ENCODE peak calls at places on chromosomes 2 and 18, in eight cellular contexts. D is A549, Z is K562, R is HCT116, X is HepG2, P is endothelial cell of umbilical vein, Y is H1, M is GM12878. O is an unnamed sample.

GRCh38 chr2:154720642-154721041 is 22.1 kb downstream of the KCNJ3 start:
- DNase-seq in D (no peak), Z (no peak), R (no peak), X (no peak), P (no peak), Y (no peak), M (no peak), O (no peak)

GRCh38 chr18:33844232-33844631 is 266.2 kb downstream of the ASXL3 start:
- DNase-seq in D (no peak), Z (no peak), R (no peak), X (no peak), P (no peak), Y (no peak), M (no peak), O (no peak)

GRCh38 chr2:99880148-99880983 is 262.0 kb downstream of the AFF3 start:
- DNase-seq in D (no peak), Z (no peak), R (no peak), X (no peak), P (peak), Y (no peak), M (no peak), O (no peak)

GRCh38 chr2:27903649-27904544 is 13.4 kb downstream of the BABAM2 start:
- DNase-seq in D (peak), Z (peak), R (peak), X (no peak), P (peak), Y (no peak), M (no peak), O (no peak)

GRCh38 chr18:13624563-13625237 is 101.7 kb downstream of the FAM210A start:
- DNase-seq in D (no peak), Z (no peak), R (no peak), X (no peak), P (no peak), Y (no peak), M (no peak), O (no peak)

GRCh38 chr2:950627-950992 is at the start of gene SNTG2:
- DNase-seq in D (no peak), Z (peak), R (no peak), X (no peak), P (no peak), Y (peak), M (no peak), O (no peak)

GRCh38 chr2:42028571-42029148 is 19.2 kb upstream of the PKDCC start:
- DNase-seq in D (no peak), Z (no peak), R (no peak), X (no peak), P (no peak), Y (no peak), M (peak), O (peak)

GRCh38 chr2:149860276-149860921 is 272.8 kb upstream of the MMADHC start:
- DNase-seq in D (no peak), Z (no peak), R (no peak), X (peak), P (peak), Y (no peak), M (no peak), O (no peak)

GRCh38 chr2:105771841-105772240 is 27.1 kb downstream of the NCK2 start:
- DNase-seq in D (no peak), Z (no peak), R (no peak), X (no peak), P (peak), Y (no peak), M (no peak), O (no peak)

GRCh38 chr18:36673452-36673851 is 155.3 kb downstream of the TPGS2 start:
- DNase-seq in D (no peak), Z (no peak), R (no peak), X (no peak), P (no peak), Y (no peak), M (no peak), O (no peak)

GRCh38 chr2:69572640-69573039 is 70.9 kb downstream of the AAK1 start:
- DNase-seq in D (no peak), Z (no peak), R (no peak), X (no peak), P (peak), Y (no peak), M (no peak), O (no peak)

GRCh38 chr2:224927671-224928173 is 114.5 kb downstream of the DOCK10 start:
- DNase-seq in D (peak), Z (no peak), R (no peak), X (no peak), P (peak), Y (no peak), M (no peak), O (peak)

GRCh38 chr2:10395893-10396292 is 52.2 kb downstream of the ODC1 start:
- DNase-seq in D (no peak), Z (no peak), R (no peak), X (no peak), P (no peak), Y (no peak), M (no peak), O (no peak)

GRCh38 chr2:88481937-88482336 is 29.4 kb upstream of the FOXI3 start:
- DNase-seq in D (peak), Z (peak), R (no peak), X (no peak), P (no peak), Y (no peak), M (no peak), O (peak)

GRCh38 chr2:219634171-219634940 is 6.9 kb downstream of the SLC4A3 start:
- DNase-seq in D (no peak), Z (no peak), R (no peak), X (no peak), P (no peak), Y (no peak), M (no peak), O (no peak)

GRCh38 chr18:38576349-38576748 is 1010.8 kb upstream of the CELF4 start:
- DNase-seq in D (no peak), Z (no peak), R (no peak), X (no peak), P (no peak), Y (no peak), M (no peak), O (no peak)

GRCh38 chr2:232951181-232951580 is 61.9 kb downstream of the NGEF start:
- DNase-seq in D (no peak), Z (no peak), R (no peak), X (no peak), P (no peak), Y (no peak), M (no peak), O (no peak)

GRCh38 chr2:110221938-110222337 is 9.6 kb upstream of the MTLN start:
- DNase-seq in D (no peak), Z (no peak), R (no peak), X (no peak), P (no peak), Y (no peak), M (no peak), O (no peak)

GRCh38 chr2:70029814-70030409 is 57.4 kb upstream of the PCBP1 start:
- DNase-seq in D (no peak), Z (peak), R (no peak), X (no peak), P (peak), Y (peak), M (no peak), O (peak)

GRCh38 chr2:14081526-14081925 is 551.0 kb upstream of the LRATD1 start:
- DNase-seq in D (no peak), Z (no peak), R (no peak), X (no peak), P (no peak), Y (no peak), M (no peak), O (no peak)

DNA sequence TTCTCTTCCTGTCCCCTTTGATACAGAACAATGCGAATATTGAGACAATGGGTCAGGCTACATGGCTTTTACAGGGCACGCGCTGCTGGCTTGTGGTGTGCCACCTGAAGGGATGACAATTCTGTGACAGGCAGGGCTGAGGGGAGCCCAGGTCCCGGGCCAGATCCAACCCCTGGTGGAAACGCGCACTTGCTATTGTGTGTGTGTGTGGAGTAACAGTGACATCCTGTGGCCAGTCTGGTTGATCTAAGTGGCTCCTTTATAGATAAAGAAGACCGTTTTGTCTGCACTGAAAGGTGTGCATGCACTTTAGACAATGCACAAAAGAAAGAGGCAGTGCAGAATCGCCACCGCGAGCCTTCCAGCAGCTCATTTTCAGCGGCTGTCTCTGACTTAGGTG is 273.6 kb downstream of the HRH4 start:
- DNase-seq in D (peak), Z (peak), R (no peak), X (peak), P (no peak), Y (peak), M (no peak), O (peak)
- TF ChIP-seq CTCF in D (no peak), Z (peak), R (peak), X (peak), P (no peak), Y (peak), M (no peak), O (no peak)

GRCh38 chr2:121075006-121075545 is 209.9 kb downstream of the TFCP2L1 start:
- DNase-seq in D (peak), Z (peak), R (peak), X (no peak), P (peak), Y (peak), M (peak), O (peak)
- TF ChIP-seq POLR2A in D (peak), Z (peak), R (peak), X (peak), P (peak), Y (no peak), M (peak), O (peak)

GRCh38 chr2:153077311-153077710 is 358.9 kb downstream of the ARL6IP6 start:
- DNase-seq in D (no peak), Z (no peak), R (no peak), X (no peak), P (no peak), Y (no peak), M (no peak), O (no peak)
- TF ChIP-seq MAX in D (no peak), Z (no peak), R (no peak), X (no peak), P (no peak), Y (no peak), M (no peak), O (no peak)

GRCh38 chr2:170493698-170494097 is 221.4 kb upstream of the SP5 start:
- DNase-seq in D (no peak), Z (no peak), R (no peak), X (no peak), P (no peak), Y (no peak), M (no peak), O (no peak)
- TF ChIP-seq CTCF in D (no peak), Z (no peak), R (no peak), X (no peak), P (no peak), Y (no peak), M (no peak), O (no peak)

GRCh38 chr2:71892132-71892730 is 255.4 kb downstream of the CYP26B1 start:
- DNase-seq in D (no peak), Z (no peak), R (no peak), X (no peak), P (no peak), Y (peak), M (no peak), O (no peak)

GRCh38 chr2:71889991-71890684 is 257.5 kb downstream of the CYP26B1 start:
- DNase-seq in D (peak), Z (no peak), R (no peak), X (no peak), P (no peak), Y (no peak), M (no peak), O (peak)

GRCh38 chr2:71892896-71893295 is 254.8 kb downstream of the CYP26B1 start:
- DNase-seq in D (no peak), Z (no peak), R (no peak), X (no peak), P (no peak), Y (peak), M (no peak), O (no peak)

GRCh38 chr2:71891719-71892118 is 255.9 kb downstream of the CYP26B1 start:
- DNase-seq in D (no peak), Z (no peak), R (no peak), X (no peak), P (no peak), Y (no peak), M (no peak), O (no peak)

DNA sequence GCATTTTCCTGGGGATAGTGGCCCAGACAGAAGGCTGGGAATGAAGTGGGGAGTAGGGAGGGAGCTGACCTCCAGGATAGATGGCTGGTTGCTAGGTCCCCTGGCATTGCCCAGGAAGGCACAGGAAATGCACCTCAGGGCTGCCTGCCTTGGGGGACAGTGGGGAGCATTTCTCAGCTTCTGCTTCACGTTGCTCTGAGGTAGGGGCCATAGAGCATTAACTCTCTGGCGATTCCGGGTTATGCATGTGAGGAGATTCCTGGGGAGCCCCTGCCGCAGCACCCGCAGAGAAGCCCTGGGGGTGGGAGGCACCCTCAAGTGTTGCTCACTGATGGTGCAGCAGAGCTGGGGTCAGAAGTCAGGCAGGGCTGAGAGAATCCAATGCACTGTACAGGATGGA is 256.5 kb downstream of the CYP26B1 start:
- DNase-seq in D (no peak), Z (no peak), R (no peak), X (no peak), P (no peak), Y (peak), M (no peak), O (no peak)
- TF ChIP-seq POLR2A in D (no peak), Z (no peak), R (no peak), X (no peak), P (no peak), Y (no peak), M (no peak), O (no peak)

O was measured in NB4.